ENCODE peak calls at places on chromosomes 7 and 10, in seven cellular contexts. K, E, G, T, Y, J and V are unnamed samples.

GRCh38 chr7:53315986-53316385 is 280.6 kb downstream of the POM121L12 start:
- DNase-seq in J (no peak), E (peak; percentile 54), G (peak; percentile 70), K (no peak), Y (no peak), T (no peak), V (no peak)

GRCh38 chr10:132257907-132258306 is 49.8 kb downstream of the STK32C start:
- DNase-seq in Y (no peak), J (no peak), K (no peak), T (no peak), G (no peak), E (no peak), V (no peak)

GRCh38 chr10:26311383-26311940 is 94.9 kb downstream of the GAD2 start:
- DNase-seq in T (no peak), G (no peak), K (no peak), J (peak; percentile 19), E (no peak), Y (no peak), V (no peak)

GRCh38 chr10:70267161-70267933 is 16.5 kb downstream of the NPFFR1 start:
- DNase-seq in J (no peak), Y (peak; percentile 30), G (no peak), E (no peak), K (no peak), T (no peak), V (no peak)

GRCh38 chr7:11170160-11170559 is 196.5 kb downstream of the PHF14 start:
- DNase-seq in K (no peak), E (no peak), J (no peak), Y (no peak), G (no peak), T (no peak), V (no peak)

GRCh38 chr10:24900888-24901685 is 51.3 kb downstream of the PRTFDC1 start:
- DNase-seq in G (no peak), J (no peak), Y (no peak), K (no peak), E (no peak), T (no peak), V (no peak)

GRCh38 chr10:104300002-104300735 is 31.2 kb downstream of the GSTO2 start:
- DNase-seq in T (no peak), J (no peak), G (peak; percentile 88), E (no peak), K (no peak), Y (no peak), V (no peak)

GRCh38 chr7:125773113-125773800 is 843.6 kb upstream of the POT1 start:
- DNase-seq in T (no peak), E (no peak), Y (no peak), K (no peak), J (peak; percentile 5), G (no peak), V (no peak)

GRCh38 chr7:14389052-14389988 is 399.9 kb upstream of the ETV1 start:
- DNase-seq in E (no peak), J (no peak), T (no peak), Y (no peak), K (no peak), G (no peak), V (no peak)

GRCh38 chr7:818031-818699 is 14.1 kb upstream of the SUN1 start:
- DNase-seq in T (peak; percentile 48), K (no peak), G (peak; percentile 9), Y (no peak), E (no peak), J (no peak), V (no peak)

GRCh38 chr10:132876967-132877366 is 65.4 kb downstream of the CFAP46 start:
- DNase-seq in Y (no peak), K (peak; percentile 17), J (no peak), T (no peak), E (no peak), G (peak; percentile 54), V (no peak)

GRCh38 chr10:124869941-124870340 is 68.3 kb downstream of the ABRAXAS2 start:
- DNase-seq in G (no peak), Y (no peak), K (no peak), T (no peak), J (no peak), E (no peak), V (no peak)

GRCh38 chr10:66215005-66215404 is 710.8 kb upstream of the LRRTM3 start:
- DNase-seq in G (no peak), K (no peak), T (peak; percentile 4), E (peak; percentile 1), J (no peak), Y (no peak), V (no peak)

GRCh38 chr7:29609162-29610030 is 45.8 kb downstream of the PRR15 start:
- DNase-seq in Y (peak; percentile 65), E (no peak), K (peak; percentile 37), G (no peak), T (peak; percentile 30), J (no peak), V (no peak)

GRCh38 chr10:103554488-103555320 is 61.2 kb downstream of the NEURL1 start:
- DNase-seq in G (peak; percentile 83), T (peak; percentile 39), K (peak; percentile 31), E (peak; percentile 91), Y (peak; percentile 70), J (no peak), V (no peak)

GRCh38 chr7:131480384-131481315 is 75.8 kb downstream of the PODXL start:
- DNase-seq in Y (no peak), J (no peak), K (no peak), T (peak; percentile 47), G (no peak), E (no peak), V (no peak)

GRCh38 chr10:71475243-71475871 is 78.6 kb downstream of the CDH23 start:
- DNase-seq in G (no peak), T (no peak), K (no peak), J (no peak), E (no peak), Y (no peak), V (no peak)

GRCh38 chr7:11203688-11204087 is 230.0 kb downstream of the PHF14 start:
- DNase-seq in G (no peak), J (no peak), T (no peak), E (no peak), Y (peak; percentile 13), K (no peak), V (no peak)

GRCh38 chr10:119754085-119754484 is 28.2 kb downstream of the INPP5F start:
- DNase-seq in K (no peak), E (peak; percentile 37), G (no peak), J (no peak), Y (no peak), T (peak; percentile 65), V (no peak)

DNA sequence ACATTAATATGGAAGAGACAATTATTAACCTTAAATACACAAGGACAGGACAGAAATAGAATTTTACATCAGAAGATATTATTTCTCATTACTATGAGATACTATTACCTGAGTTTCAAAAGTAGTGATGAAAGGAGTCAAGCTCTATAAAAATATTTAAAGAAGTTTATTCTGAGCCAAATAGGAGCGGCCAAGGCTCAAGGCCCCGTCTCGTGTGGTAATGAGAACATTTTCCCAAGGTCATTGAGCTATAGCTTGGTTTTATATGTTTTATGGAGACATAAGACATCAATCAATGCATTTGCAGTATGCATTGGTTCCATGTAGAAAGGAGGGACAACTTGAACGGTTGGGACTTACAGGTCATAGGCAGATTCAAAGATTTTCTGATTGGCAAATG is 29.4 kb upstream of the ZMYND11 start:
- DNase-seq in Y (no peak), K (no peak), J (no peak), G (no peak), T (no peak), E (no peak), V (no peak)
- TF ChIP-seq EP300 in Y (no peak), K (no peak), J (no peak), G (no peak), T (no peak), E (no peak), V (no peak)

GRCh38 chr7:86214734-86215133 is 429.0 kb upstream of the GRM3 start:
- DNase-seq in E (no peak), T (no peak), K (no peak), Y (no peak), J (no peak), G (no peak), V (no peak)
- TF ChIP-seq EP300 in E (no peak), T (no peak), K (no peak), Y (no peak), J (no peak), G (no peak), V (no peak)

GRCh38 chr7:107045980-107046379 is 1.5 kb downstream of the PRKAR2B start:
- DNase-seq in T (no peak), K (no peak), J (no peak), Y (no peak), E (no peak), G (no peak), V (no peak)

GRCh38 chr7:107045195-107045960 is 873 bp downstream of the PRKAR2B start:
- DNase-seq in E (peak; percentile 74), K (no peak), Y (no peak), G (no peak), T (no peak), J (no peak), V (no peak)

GRCh38 chr7:107043916-107044346 is 574 bp upstream of the PRKAR2B start:
- DNase-seq in T (no peak), Y (no peak), K (no peak), E (no peak), G (no peak), J (no peak), V (no peak)

GRCh38 chr7:107046511-107047259 is 2.2 kb downstream of the PRKAR2B start:
- DNase-seq in T (no peak), E (no peak), J (no peak), Y (no peak), G (no peak), K (no peak), V (no peak)

DNA sequence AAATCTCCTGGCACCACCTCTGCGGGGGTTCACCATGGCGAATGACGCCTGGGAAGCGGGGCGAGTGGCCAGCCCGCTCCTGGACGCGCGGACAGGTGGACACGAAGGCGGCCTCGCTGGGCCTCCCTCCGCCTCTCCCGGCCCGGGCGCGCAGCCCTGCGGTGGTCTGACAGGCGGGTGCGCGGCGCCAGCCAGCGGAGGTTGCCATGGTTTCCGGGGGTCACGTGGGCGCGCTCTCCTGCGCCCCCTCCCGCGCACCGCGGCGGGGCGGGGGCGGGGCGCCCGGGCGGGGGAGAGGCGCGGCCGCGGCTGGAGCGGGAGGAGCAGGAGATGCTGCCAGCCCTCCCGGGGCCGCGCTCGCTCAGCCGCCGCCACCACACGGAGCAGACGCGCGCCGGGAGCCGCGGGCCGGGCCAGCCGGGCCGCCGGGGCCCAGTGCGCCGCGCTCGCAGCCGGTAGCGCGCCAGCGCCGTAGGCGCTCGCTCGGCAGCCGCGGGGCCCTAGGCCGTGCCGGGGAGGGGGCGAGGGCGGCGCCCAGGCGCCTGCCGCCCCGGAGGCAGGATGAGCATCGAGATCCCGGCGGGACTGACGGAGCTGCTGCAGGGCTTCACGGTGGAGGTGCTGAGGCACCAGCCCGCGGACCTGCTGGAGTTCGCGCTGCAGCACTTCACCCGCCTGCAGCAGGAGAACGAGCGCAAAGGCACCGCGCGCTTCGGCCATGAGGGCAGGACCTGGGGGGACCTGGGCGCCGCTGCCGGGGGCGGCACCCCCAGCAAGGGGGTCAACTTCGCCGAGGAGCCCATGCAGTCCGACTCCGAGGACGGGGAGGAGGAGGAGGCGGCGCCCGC is at the start of gene PRKAR2B:
- DNase-seq in T (peak; percentile 32), Y (peak; percentile 77), J (peak; percentile 44), K (peak; percentile 62), E (peak; percentile 100), G (peak; percentile 89), V (peak; percentile 61)
- TF ChIP-seq EP300 in T (no peak), Y (no peak), J (no peak), K (no peak), E (peak; percentile 28), G (no peak), V (no peak)

DNA sequence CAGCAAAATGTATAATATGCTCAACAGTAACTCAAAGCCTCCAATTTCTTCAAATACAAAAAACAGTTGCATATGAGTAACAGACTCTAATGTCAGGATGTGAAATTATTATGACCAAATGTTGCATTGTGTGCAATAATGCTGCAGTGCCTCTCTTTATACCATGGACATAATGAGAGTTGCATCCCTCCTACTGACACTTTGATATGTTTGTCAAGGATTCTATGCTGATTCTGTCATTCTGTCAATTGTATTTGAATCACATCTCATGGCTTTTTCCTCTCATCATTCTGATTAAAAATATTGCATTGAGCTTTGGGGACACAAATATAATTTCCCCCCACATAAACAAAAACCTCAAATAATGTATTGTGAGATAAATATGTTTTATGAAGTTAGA is 84.6 kb upstream of the SGCE start:
- DNase-seq in G (no peak), T (no peak), E (no peak), K (no peak), J (no peak), Y (no peak), V (no peak)
- TF ChIP-seq EP300 in G (no peak), T (no peak), E (no peak), K (no peak), J (no peak), Y (no peak), V (no peak)